ENCODE peak calls at places on chromosomes 1 and 21, in six cellular contexts. F is naive thymus-derived CD8-positive, alpha-beta T cell; L is A673; C is stimulated activated effector memory CD8-positive, alpha-beta T cell treated with anti-CD3 and anti-CD28 coated beads, Interleukin-12 subunit alpha, Interleukin-12 subunit beta, amount 100 ng/mL, for 72 hours; M is astrocyte of the spinal cord; D is right lobe of liver. J is an unnamed sample.

GRCh38 chr1:178161516-178161915 is 67.6 kb downstream of the RASAL2 start:
- DNase-seq in M (no peak), F (no peak), L (no peak), D (no peak), C (no peak), J (no peak)

GRCh38 chr1:74674278-74675048 is 871 bp upstream of the ERICH3 start:
- DNase-seq in L (no peak), M (no peak), C (no peak), F (no peak), D (no peak), J (no peak)

GRCh38 chr1:163796394-163796821 is 474.7 kb downstream of the NUF2 start:
- DNase-seq in M (peak; percentile 8), C (no peak), D (no peak), L (no peak), F (no peak), J (no peak)

GRCh38 chr1:2044510-2045319 is 5.5 kb upstream of the PRKCZ start:
- DNase-seq in L (peak; percentile 78), D (peak; percentile 81), C (peak; percentile 89), M (peak; percentile 17), F (peak; percentile 93), J (no peak)

GRCh38 chr1:203627819-203628184 is 1.2 kb downstream of the ATP2B4 start:
- DNase-seq in D (no peak), M (peak; percentile 47), L (peak; percentile 21), C (peak; percentile 67), F (no peak), J (no peak)

GRCh38 chr1:110212165-110213142 is 2.3 kb downstream of the KCNC4 start:
- DNase-seq in C (no peak), M (no peak), F (no peak), L (peak; percentile 28), D (no peak), J (no peak)

GRCh38 chr1:13573586-13573985 is 10.0 kb upstream of the PDPN start:
- DNase-seq in L (no peak), D (no peak), C (no peak), F (no peak), M (no peak), J (no peak)

GRCh38 chr1:221994274-221994698 is 252.4 kb upstream of the DUSP10 start:
- DNase-seq in L (no peak), D (no peak), F (no peak), M (peak; percentile 55), C (peak; percentile 80), J (no peak)

GRCh38 chr1:48744032-48744431 is 32.7 kb downstream of the BEND5 start:
- DNase-seq in D (no peak), L (no peak), M (no peak), C (no peak), F (no peak), J (no peak)

GRCh38 chr1:232923739-232924386 is 26.5 kb upstream of the NTPCR start:
- DNase-seq in L (no peak), C (peak; percentile 67), F (peak; percentile 8), M (peak; percentile 51), D (no peak), J (no peak)

GRCh38 chr1:27789511-27790154 is 16.6 kb downstream of the STX12 start:
- DNase-seq in D (no peak), C (peak; percentile 23), L (no peak), M (peak; percentile 32), F (no peak), J (no peak)

GRCh38 chr21:16239659-16240265 is 510.0 kb downstream of the USP25 start:
- DNase-seq in C (no peak), M (no peak), D (no peak), F (no peak), L (no peak), J (no peak)

J was measured in iPS DF 6.9.